ENCODE peak calls at places on chromosomes 12 and 14, in nine cellular contexts. L is AG04450, Q is transverse colon, S is psoas muscle, F is fibroblast of the aortic adventitia, W is GM12865, C is foreskin fibroblast, D is SK-N-SH, R is AG09309. K is an unnamed sample.

GRCh38 chr12:63752283-63752682 is 27.4 kb upstream of the RXYLT1 start:
- DNase-seq in F (no peak), D (no peak), L (no peak), W (peak), C (no peak), S (no peak), R (no peak), Q (no peak), K (no peak)

GRCh38 chr12:79661629-79662028 is 29.1 kb downstream of the PAWR start:
- DNase-seq in F (no peak), R (no peak), W (no peak), D (no peak), L (no peak), C (peak), S (no peak), Q (no peak), K (no peak)

GRCh38 chr12:110743571-110744093 is 941 bp upstream of the PPP1CC start:
- DNase-seq in Q (peak), S (peak), L (no peak), D (peak), F (peak), C (peak), R (no peak), W (no peak), K (no peak)

GRCh38 chr14:104292084-104292970 is 153.9 kb downstream of the KIF26A start:
- DNase-seq in D (no peak), S (peak), L (no peak), C (no peak), W (no peak), Q (peak), F (no peak), R (no peak), K (peak)

GRCh38 chr12:47837190-47838171 is 17.8 kb upstream of the HDAC7 start:
- DNase-seq in D (peak), Q (peak), W (peak), R (no peak), S (peak), F (peak), C (peak), L (no peak), K (peak)

GRCh38 chr12:113314121-113314529 is 20.8 kb downstream of the SLC8B1 start:
- DNase-seq in L (no peak), C (no peak), Q (no peak), R (no peak), W (no peak), F (no peak), S (no peak), D (no peak), K (no peak)

GRCh38 chr12:93573552-93574223 is 1.2 kb downstream of the SOCS2 start:
- DNase-seq in D (no peak), W (peak), L (no peak), F (peak), R (no peak), S (no peak), Q (peak), C (peak), K (no peak)

GRCh38 chr12:14618990-14619389 is 51.3 kb upstream of the PLBD1 start:
- DNase-seq in Q (no peak), S (no peak), C (peak), L (no peak), R (no peak), D (peak), F (peak), W (no peak), K (no peak)

GRCh38 chr14:70359076-70359424 is 433 bp downstream of the COX16 start:
- DNase-seq in D (no peak), S (no peak), C (no peak), F (no peak), W (no peak), R (no peak), Q (no peak), L (no peak), K (no peak)

GRCh38 chr14:101471723-101472517 is 89.4 kb upstream of the DIO3 start:
- DNase-seq in W (no peak), C (no peak), L (no peak), D (no peak), Q (no peak), R (no peak), S (no peak), F (no peak), K (peak)

GRCh38 chr14:73238262-73238852 is 1.1 kb downstream of the PAPLN start:
- DNase-seq in D (no peak), C (peak), L (peak), R (no peak), W (no peak), F (peak), S (no peak), Q (no peak), K (peak)

GRCh38 chr14:38950676-38951075 is 152.4 kb downstream of the SEC23A start:
- DNase-seq in R (no peak), F (no peak), Q (no peak), L (no peak), S (no peak), C (no peak), D (no peak), W (no peak), K (no peak)

GRCh38 chr12:55708695-55709233 is 1.1 kb upstream of the ITGA7 start:
- DNase-seq in F (no peak), S (peak), Q (no peak), D (no peak), R (no peak), L (no peak), W (no peak), C (no peak), K (no peak)

GRCh38 chr14:67423424-67423823 is 11.5 kb upstream of the PLEK2 start:
- DNase-seq in D (no peak), Q (no peak), F (no peak), S (no peak), W (no peak), R (no peak), C (no peak), L (no peak), K (no peak)

GRCh38 chr12:75706786-75707605 is 195.6 kb upstream of the KRR1 start:
- DNase-seq in C (peak), F (peak), W (no peak), D (peak), L (no peak), R (no peak), Q (no peak), S (no peak), K (no peak)

GRCh38 chr14:100445436-100446088 is 122.4 kb downstream of the SLC25A47 start:
- DNase-seq in L (no peak), D (no peak), W (no peak), Q (no peak), S (no peak), C (no peak), F (no peak), R (no peak), K (no peak)

GRCh38 chr14:30541318-30541717 is 17.6 kb upstream of the G2E3 start:
- DNase-seq in D (no peak), F (no peak), S (no peak), C (no peak), R (no peak), W (no peak), Q (no peak), L (no peak), K (no peak)

GRCh38 chr12:46830731-46831334 is 5.0 kb upstream of the SLC38A4 start:
- DNase-seq in R (no peak), S (peak), D (no peak), Q (peak), C (peak), W (no peak), L (no peak), F (no peak), K (no peak)

GRCh38 chr14:97350415-97350814 is 553.2 kb downstream of the VRK1 start:
- DNase-seq in D (no peak), F (no peak), Q (no peak), R (no peak), L (no peak), C (no peak), S (no peak), W (no peak), K (no peak)

DNA sequence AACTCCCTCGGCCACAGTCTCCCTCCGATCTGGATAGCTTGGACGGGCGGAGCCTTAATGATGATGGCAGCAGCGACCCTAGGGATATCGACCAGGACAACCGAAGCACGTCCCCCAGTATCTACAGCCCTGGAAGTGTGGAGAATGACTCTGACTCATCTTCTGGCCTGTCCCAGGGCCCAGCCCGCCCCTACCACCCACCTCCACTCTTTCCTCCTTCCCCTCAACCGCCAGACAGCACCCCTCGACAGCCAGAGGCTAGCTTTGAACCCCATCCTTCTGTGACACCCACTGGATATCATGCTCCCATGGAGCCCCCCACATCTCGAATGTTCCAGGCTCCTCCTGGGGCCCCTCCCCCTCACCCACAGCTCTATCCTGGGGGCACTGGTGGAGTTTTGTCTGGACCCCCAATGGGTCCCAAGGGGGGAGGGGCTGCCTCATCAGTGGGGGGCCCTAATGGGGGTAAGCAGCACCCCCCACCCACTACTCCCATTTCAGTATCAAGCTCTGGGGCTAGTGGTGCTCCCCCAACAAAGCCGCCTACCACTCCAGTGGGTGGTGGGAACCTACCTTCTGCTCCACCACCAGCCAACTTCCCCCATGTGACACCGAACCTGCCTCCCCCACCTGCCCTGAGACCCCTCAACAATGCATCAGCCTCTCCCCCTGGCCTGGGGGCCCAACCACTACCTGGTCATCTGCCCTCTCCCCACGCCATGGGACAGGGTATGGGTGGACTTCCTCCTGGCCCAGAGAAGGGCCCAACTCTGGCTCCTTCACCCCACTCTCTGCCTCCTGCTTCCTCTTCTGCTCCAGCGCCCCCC is 7.9 kb upstream of the RNU7-1 start:
- DNase-seq in C (no peak), W (no peak), Q (no peak), L (no peak), R (no peak), D (peak), F (no peak), S (peak), K (no peak)
- H3K4me3 ChIP-seq in C (no peak), W (peak), Q (no peak), L (no peak), R (no peak), D (no peak), F (no peak), S (no peak), K (no peak)

GRCh38 chr12:98544741-98545140 is 29.4 kb downstream of the TMPO start:
- DNase-seq in Q (no peak), S (no peak), W (no peak), D (no peak), C (peak), L (no peak), F (peak), R (no peak), K (no peak)

GRCh38 chr12:98543701-98544100 is 28.3 kb downstream of the TMPO start:
- DNase-seq in Q (no peak), L (no peak), S (no peak), R (no peak), W (no peak), F (no peak), C (no peak), D (no peak), K (no peak)

GRCh38 chr12:98551787-98552186 is 36.4 kb downstream of the TMPO start:
- DNase-seq in D (no peak), L (no peak), R (no peak), S (no peak), W (no peak), Q (no peak), C (no peak), F (no peak), K (no peak)

GRCh38 chr12:98549371-98550110 is 34.2 kb downstream of the TMPO start:
- DNase-seq in F (no peak), Q (no peak), W (no peak), L (no peak), C (no peak), R (no peak), S (no peak), D (no peak), K (no peak)
- TF ChIP-seq CTCF in F (no peak), Q (no peak), W (no peak), L (no peak), C (no peak), R (no peak), S (no peak), D (no peak), K (no peak)

GRCh38 chr12:132955933-132956725 is at the start of gene ZNF605:
- DNase-seq in F (peak), C (peak), R (peak), D (peak), W (peak), S (peak), L (peak), Q (peak), K (peak)

GRCh38 chr12:132955094-132955932 is 793 bp downstream of the ZNF605 start:
- DNase-seq in C (peak), Q (peak), D (no peak), L (peak), R (peak), W (peak), F (peak), S (peak), K (no peak)

GRCh38 chr12:132953771-132954170 is 2.3 kb downstream of the ZNF605 start:
- DNase-seq in S (no peak), R (no peak), W (no peak), F (no peak), C (no peak), Q (no peak), D (no peak), L (no peak), K (no peak)

GRCh38 chr12:132953163-132953425 is 3.0 kb downstream of the ZNF605 start:
- DNase-seq in D (no peak), C (no peak), Q (no peak), L (no peak), F (no peak), W (no peak), S (no peak), R (no peak), K (no peak)

GRCh38 chr12:132954471-132955048 is 1.5 kb downstream of the ZNF605 start:
- DNase-seq in F (no peak), W (no peak), C (no peak), S (no peak), Q (no peak), R (no peak), D (no peak), L (no peak), K (no peak)
- H3K4me3 ChIP-seq in F (peak), W (no peak), C (peak), S (peak), Q (no peak), R (peak), D (peak), L (peak), K (peak)

GRCh38 chr14:63633801-63634200 is 7.9 kb downstream of the WDR89 start:
- DNase-seq in S (no peak), F (peak), Q (no peak), L (no peak), W (no peak), R (no peak), D (no peak), C (peak), K (no peak)
- TF ChIP-seq CTCF in S (no peak), F (peak), Q (no peak), L (peak), W (no peak), R (no peak), D (peak), C (no peak), K (no peak)

GRCh38 chr12:1496162-1496925 is 98.0 kb downstream of the FBXL14 start:
- DNase-seq in C (peak), Q (peak), L (no peak), R (no peak), D (no peak), W (no peak), S (no peak), F (peak), K (no peak)
- H3K4me3 ChIP-seq in C (peak), Q (no peak), L (peak), R (peak), D (no peak), W (no peak), S (peak), F (peak), K (peak)

GRCh38 chr12:114961491-114961890 is 277.5 kb upstream of the TBX3 start:
- DNase-seq in L (no peak), F (no peak), Q (no peak), R (no peak), D (no peak), S (no peak), W (no peak), C (no peak), K (no peak)
- TF ChIP-seq CTCF in L (no peak), F (no peak), Q (no peak), R (no peak), D (no peak), S (no peak), W (no peak), C (no peak), K (no peak)

K was measured in coronary artery.